ENCODE peak calls at places on chromosomes 2 and 18, in nine cellular contexts. F is cardiac fibroblast, U is left lung, P is left ventricle myocardium inferior, A is psoas muscle, V is AG10803, H is PC-9, O is stomach, L is GM12865. G is an unnamed sample.

GRCh38 chr2:71814885-71815284 is 332.8 kb downstream of the CYP26B1 start:
- DNase-seq in F (no peak), U (no peak), P (no peak), A (no peak), V (no peak), H (no peak), O (no peak), L (no peak), G (no peak)

GRCh38 chr2:233990261-233990798 is 60.2 kb upstream of the SPP2 start:
- DNase-seq in F (no peak), U (no peak), P (no peak), A (no peak), V (no peak), H (no peak), O (peak), L (peak), G (no peak)

GRCh38 chr2:208046686-208047085 is 21.4 kb upstream of the PLEKHM3 start:
- DNase-seq in F (peak), U (no peak), P (no peak), A (no peak), V (peak), H (no peak), O (no peak), L (no peak), G (no peak)

GRCh38 chr2:215439404-215439803 is 3.5 kb upstream of the FN1 start:
- DNase-seq in F (peak), U (no peak), P (no peak), A (no peak), V (no peak), H (no peak), O (no peak), L (no peak), G (no peak)

GRCh38 chr2:78127428-78127827 is 605.3 kb upstream of the LRRTM4 start:
- DNase-seq in F (no peak), U (no peak), P (no peak), A (no peak), V (no peak), H (no peak), O (no peak), L (no peak), G (no peak)

GRCh38 chr2:27212626-27213471 is 781 bp upstream of the SLC5A6 start:
- DNase-seq in F (peak), U (no peak), P (no peak), A (no peak), V (peak), H (no peak), O (no peak), L (peak), G (no peak)

GRCh38 chr2:72271766-72272615 is 124.3 kb upstream of the CYP26B1 start:
- DNase-seq in F (no peak), U (no peak), P (no peak), A (no peak), V (no peak), H (peak), O (no peak), L (no peak), G (no peak)

GRCh38 chr18:55362303-55362702 is 225.7 kb downstream of the TCF4 start:
- DNase-seq in F (no peak), U (no peak), P (no peak), A (no peak), V (no peak), H (no peak), O (no peak), L (no peak), G (no peak)

GRCh38 chr2:64101141-64101591 is 43.1 kb downstream of the PELI1 start:
- DNase-seq in F (peak), U (no peak), P (no peak), A (no peak), V (peak), H (no peak), O (no peak), L (peak), G (peak)

GRCh38 chr18:44632469-44633145 is 48.1 kb upstream of the SETBP1 start:
- DNase-seq in F (no peak), U (no peak), P (no peak), A (no peak), V (no peak), H (no peak), O (no peak), L (no peak), G (no peak)

GRCh38 chr2:107810734-107811133 is 16.0 kb upstream of the RGPD4 start:
- DNase-seq in F (no peak), U (no peak), P (no peak), A (no peak), V (no peak), H (no peak), O (no peak), L (no peak), G (no peak)

GRCh38 chr2:215711484-215712034 is 275.7 kb upstream of the FN1 start:
- DNase-seq in F (peak), U (no peak), P (no peak), A (no peak), V (peak), H (no peak), O (no peak), L (no peak), G (peak)

GRCh38 chr18:13270279-13270911 is 51.8 kb downstream of the LDLRAD4 start:
- DNase-seq in F (no peak), U (no peak), P (no peak), A (no peak), V (no peak), H (no peak), O (no peak), L (no peak), G (no peak)

GRCh38 chr2:172525601-172526000 is 30.3 kb upstream of the PDK1 start:
- DNase-seq in F (no peak), U (no peak), P (no peak), A (no peak), V (no peak), H (peak), O (no peak), L (no peak), G (no peak)

GRCh38 chr2:59183070-59183469 is 941.9 kb upstream of the FANCL start:
- DNase-seq in F (no peak), U (no peak), P (no peak), A (no peak), V (no peak), H (no peak), O (no peak), L (no peak), G (no peak)

GRCh38 chr18:42471886-42472285 is 516.9 kb downstream of the PIK3C3 start:
- DNase-seq in F (no peak), U (no peak), P (no peak), A (no peak), V (no peak), H (no peak), O (no peak), L (no peak), G (no peak)

GRCh38 chr18:45621068-45621511 is 5.8 kb downstream of the SLC14A2 start:
- DNase-seq in F (peak), U (no peak), P (no peak), A (peak), V (peak), H (peak), O (no peak), L (peak), G (no peak)

GRCh38 chr2:195658541-195658890 is 1.5 kb downstream of the SLC39A10 start:
- DNase-seq in F (peak), U (no peak), P (no peak), A (no peak), V (peak), H (peak), O (no peak), L (peak), G (peak)

GRCh38 chr2:177688844-177689243 is 296.3 kb downstream of the AGPS start:
- DNase-seq in F (no peak), U (no peak), P (no peak), A (no peak), V (no peak), H (no peak), O (no peak), L (no peak), G (no peak)

GRCh38 chr2:202773576-202773975 is 98.0 kb downstream of the ICA1L start:
- DNase-seq in F (no peak), U (no peak), P (no peak), A (no peak), V (no peak), H (no peak), O (no peak), L (no peak), G (no peak)

GRCh38 chr2:55268288-55268906 is 634 bp downstream of the MTIF2 start:
- DNase-seq in F (no peak), U (no peak), P (no peak), A (no peak), V (peak), H (no peak), O (no peak), L (peak), G (no peak)

GRCh38 chr18:76672627-76673026 is 149.7 kb upstream of the ZNF236 start:
- DNase-seq in F (peak), U (no peak), P (no peak), A (no peak), V (peak), H (no peak), O (no peak), L (no peak), G (no peak)

GRCh38 chr2:48088994-48089393 is 182.7 kb upstream of the FBXO11 start:
- DNase-seq in F (no peak), U (no peak), P (no peak), A (no peak), V (no peak), H (no peak), O (no peak), L (no peak), G (no peak)

GRCh38 chr2:205763708-205764501 is 81.6 kb downstream of the NRP2 start:
- DNase-seq in F (peak), U (peak), P (peak), A (peak), V (peak), H (peak), O (peak), L (no peak), G (peak)

GRCh38 chr2:190909680-190910079 is 29.1 kb downstream of the GLS start:
- DNase-seq in F (no peak), U (no peak), P (no peak), A (no peak), V (no peak), H (no peak), O (no peak), L (no peak), G (no peak)

GRCh38 chr2:190910341-190911136 is 29.9 kb downstream of the GLS start:
- DNase-seq in F (peak), U (no peak), P (no peak), A (no peak), V (peak), H (no peak), O (no peak), L (no peak), G (peak)

GRCh38 chr2:190912731-190913130 is 32.1 kb downstream of the GLS start:
- DNase-seq in F (peak), U (no peak), P (no peak), A (no peak), V (peak), H (no peak), O (no peak), L (no peak), G (no peak)

GRCh38 chr2:190913725-190914124 is 33.1 kb downstream of the GLS start:
- DNase-seq in F (no peak), U (no peak), P (no peak), A (no peak), V (no peak), H (no peak), O (no peak), L (no peak), G (no peak)

GRCh38 chr2:190911813-190912212 is 31.2 kb downstream of the GLS start:
- DNase-seq in F (peak), U (no peak), P (no peak), A (no peak), V (no peak), H (no peak), O (no peak), L (peak), G (no peak)
- H3K4me3 ChIP-seq in F (no peak), U (no peak), P (no peak), A (no peak), V (no peak), H (no peak), O (no peak), L (no peak), G (no peak)

GRCh38 chr18:50644807-50645206 is 84.9 kb downstream of the MAPK4 start:
- DNase-seq in F (no peak), U (no peak), P (no peak), A (no peak), V (no peak), H (no peak), O (no peak), L (peak), G (no peak)
- TF ChIP-seq CTCF in F (peak), U (no peak), P (peak), A (no peak), V (no peak), H (peak), O (no peak), L (peak), G (no peak)

GRCh38 chr2:46956981-46957531 is 41.5 kb upstream of the MCFD2 start:
- DNase-seq in F (no peak), U (no peak), P (peak), A (no peak), V (no peak), H (no peak), O (peak), L (no peak), G (no peak)

GRCh38 chr2:46955764-46956163 is 40.2 kb upstream of the MCFD2 start:
- DNase-seq in F (no peak), U (no peak), P (no peak), A (no peak), V (no peak), H (no peak), O (no peak), L (no peak), G (no peak)

GRCh38 chr2:46958431-46959017 is 42.9 kb upstream of the MCFD2 start:
- DNase-seq in F (no peak), U (no peak), P (no peak), A (no peak), V (no peak), H (no peak), O (no peak), L (no peak), G (no peak)

GRCh38 chr2:46952171-46952570 is 36.6 kb upstream of the MCFD2 start:
- DNase-seq in F (no peak), U (no peak), P (no peak), A (no peak), V (no peak), H (no peak), O (no peak), L (no peak), G (no peak)

DNA sequence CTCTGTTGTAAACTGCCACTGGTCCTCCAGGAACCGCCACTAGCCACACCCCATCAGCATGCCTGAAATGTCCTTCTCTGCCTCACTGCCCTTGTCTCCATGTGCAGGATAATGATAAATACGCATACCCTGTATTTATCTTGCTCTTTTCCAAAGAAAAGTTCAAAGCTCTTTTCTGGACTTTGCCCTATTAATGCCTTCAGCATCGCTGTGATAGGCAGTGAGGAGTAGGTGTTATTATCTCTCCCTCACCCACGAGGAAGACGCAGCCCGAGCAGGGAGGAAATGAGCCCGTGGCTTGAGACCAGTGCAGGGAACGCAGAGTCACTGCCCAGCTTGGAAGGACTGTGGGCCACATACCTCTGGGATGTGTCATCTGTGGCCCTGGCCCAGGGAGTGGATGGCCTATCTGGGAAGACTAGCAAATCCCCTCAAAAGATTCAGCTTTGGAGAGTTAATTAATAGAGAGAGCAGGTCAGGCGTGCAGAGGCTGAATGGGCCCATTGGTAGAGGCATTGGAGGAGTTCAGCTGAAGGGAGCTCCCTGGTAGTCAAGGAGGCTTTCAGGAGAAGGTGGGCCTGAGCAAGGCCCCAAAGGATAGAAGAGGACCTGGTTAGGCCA is 39.5 kb upstream of the MCFD2 start:
- DNase-seq in F (peak), U (no peak), P (peak), A (peak), V (peak), H (peak), O (peak), L (no peak), G (peak)
- H3K4me3 ChIP-seq in F (no peak), U (no peak), P (no peak), A (no peak), V (peak), H (peak), O (no peak), L (no peak), G (no peak)

GRCh38 chr2:13616656-13617055 is 899.9 kb downstream of the TRIB2 start:
- DNase-seq in F (no peak), U (no peak), P (no peak), A (no peak), V (no peak), H (no peak), O (no peak), L (no peak), G (no peak)
- TF ChIP-seq CTCF in F (no peak), U (no peak), P (no peak), A (no peak), V (no peak), H (no peak), O (no peak), L (no peak), G (no peak)

DNA sequence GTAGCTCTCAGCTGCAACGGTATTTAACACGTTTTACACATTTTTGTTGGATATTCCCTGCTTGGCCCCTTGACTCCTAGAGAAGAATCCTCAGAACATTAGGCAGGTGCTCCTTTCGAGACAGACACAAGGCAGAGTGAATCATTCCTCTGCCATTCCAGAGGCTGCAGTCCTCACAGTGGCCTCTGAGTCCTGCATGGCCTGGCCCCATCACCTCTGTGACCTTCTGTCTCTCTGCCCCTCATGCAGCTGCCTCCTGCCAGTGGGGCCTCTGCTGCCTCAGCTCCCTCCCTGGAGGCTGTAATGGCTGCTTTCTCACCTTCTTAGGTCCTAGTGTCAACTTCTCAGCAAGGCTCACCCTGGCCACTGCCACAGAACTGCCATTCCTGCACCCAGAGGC is 101.3 kb downstream of the PTPRM start:
- DNase-seq in F (no peak), U (no peak), P (no peak), A (no peak), V (no peak), H (no peak), O (no peak), L (no peak), G (no peak)
- H3K4me3 ChIP-seq in F (no peak), U (no peak), P (no peak), A (no peak), V (no peak), H (no peak), O (no peak), L (no peak), G (no peak)

GRCh38 chr2:14427982-14428567 is 204.4 kb upstream of the LRATD1 start:
- DNase-seq in F (peak), U (no peak), P (no peak), A (no peak), V (peak), H (no peak), O (no peak), L (no peak), G (peak)
- TF ChIP-seq CTCF in F (no peak), U (no peak), P (peak), A (no peak), V (peak), H (peak), O (peak), L (no peak), G (peak)

DNA sequence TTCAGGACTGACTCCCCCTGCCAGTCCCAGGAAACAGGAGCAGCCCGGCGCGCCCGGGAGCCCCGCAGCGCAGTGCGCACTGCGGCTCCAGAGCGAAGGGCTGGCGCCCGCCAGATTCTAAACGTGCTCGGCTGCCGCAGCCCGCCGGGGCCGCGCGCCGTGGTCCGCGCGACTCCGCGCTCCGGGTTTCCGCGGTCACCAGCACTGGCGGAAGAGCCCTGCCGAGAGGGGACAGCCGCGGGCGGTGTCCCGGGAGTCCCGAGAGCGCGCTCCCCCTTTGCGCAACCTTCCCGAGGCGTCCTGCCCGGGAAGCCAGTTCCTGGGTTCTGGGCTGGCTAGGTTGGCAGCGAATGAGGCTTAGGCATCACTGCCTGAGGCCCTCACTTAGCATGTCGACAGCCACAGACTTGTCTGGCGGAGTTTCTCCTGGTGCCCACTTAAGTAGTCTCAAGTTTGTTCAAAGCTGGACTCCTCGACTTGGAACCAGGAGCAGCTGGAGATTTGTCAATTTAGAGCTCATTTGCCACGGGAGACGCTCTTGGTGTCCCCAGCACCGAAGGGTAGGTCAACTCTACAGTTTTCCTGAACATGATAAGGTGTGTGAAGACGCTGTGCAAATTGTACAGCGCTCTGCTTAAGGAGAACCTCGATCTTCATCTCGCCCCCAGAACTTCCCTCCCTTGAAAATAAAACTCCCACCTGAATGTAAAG is 1.5 kb upstream of the VSNL1 start:
- DNase-seq in F (peak), U (peak), P (peak), A (peak), V (peak), H (peak), O (peak), L (peak), G (no peak)
- H3K4me3 ChIP-seq in F (peak), U (peak), P (peak), A (peak), V (peak), H (peak), O (peak), L (peak), G (peak)

DNA sequence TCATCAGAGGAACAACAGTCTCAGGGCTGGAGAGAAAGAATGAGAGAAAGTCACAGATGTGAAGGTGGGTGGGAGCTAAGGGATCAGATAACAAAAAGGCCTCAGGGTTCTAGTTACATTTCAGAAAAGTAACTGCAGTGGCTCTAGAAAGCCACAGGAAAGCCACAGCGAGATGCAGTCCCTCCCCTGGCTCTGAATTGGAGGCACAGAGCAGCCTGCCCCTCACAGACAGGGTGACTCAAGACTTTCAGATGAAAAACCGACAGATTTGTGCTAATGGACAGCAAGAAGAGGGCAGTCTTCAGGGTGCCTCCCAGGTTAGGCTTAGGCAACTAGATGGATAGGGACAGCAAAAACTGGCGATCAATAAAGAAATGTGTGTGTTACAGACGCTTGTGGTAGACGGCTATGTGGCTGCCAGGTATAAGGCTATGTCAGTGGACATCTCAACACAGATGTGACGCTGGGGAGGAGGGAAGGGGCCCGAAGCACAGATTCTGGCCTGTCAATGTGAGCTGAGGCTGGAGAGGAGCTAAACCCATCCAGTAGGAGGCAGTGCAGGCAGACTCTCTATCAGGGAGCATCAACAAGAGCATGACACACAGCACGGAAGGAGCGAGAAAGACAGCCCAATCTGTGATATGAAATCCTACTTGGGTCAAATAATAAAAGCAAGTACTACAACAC is 26.2 kb downstream of the UNC50 start:
- DNase-seq in F (peak), U (no peak), P (no peak), A (no peak), V (no peak), H (no peak), O (no peak), L (peak), G (no peak)
- TF ChIP-seq CTCF in F (peak), U (no peak), P (no peak), A (no peak), V (peak), H (peak), O (no peak), L (peak), G (no peak)

G was measured in BJ.